ENCODE peak calls at places on chromosomes 1 and 21, in eight cellular contexts. One of them, this sample, is unnamed.

GRCh38 chr1:183022202-183023145 is 746 bp upstream of the LAMC1 start:
- DNase-seq in tibial artery: peak
- DNase-seq in HCT116: peak
- DNase-seq in anterior cingulate cortex: peak
- DNase-seq in cardiac muscle cell: peak
- DNase-seq in brain microvascular endothelial cell: peak
- DNase-seq in NCI-H1417: peak
- DNase-seq in GM04504: peak
- DNase-seq in this sample: peak

GRCh38 chr21:45981154-45981606 is 390 bp upstream of the COL6A1 start:
- DNase-seq in tibial artery: peak
- DNase-seq in NCI-H1417: peak
- DNase-seq in brain microvascular endothelial cell: peak
- DNase-seq in anterior cingulate cortex: no peak
- DNase-seq in HCT116: peak
- DNase-seq in cardiac muscle cell: peak
- DNase-seq in GM04504: peak
- DNase-seq in this sample: peak

GRCh38 chr1:92994105-92994712 is 32.9 kb upstream of the DIPK1A start:
- DNase-seq in tibial artery: peak
- DNase-seq in NCI-H1417: peak
- DNase-seq in cardiac muscle cell: peak
- DNase-seq in anterior cingulate cortex: peak
- DNase-seq in brain microvascular endothelial cell: peak
- DNase-seq in HCT116: peak
- DNase-seq in GM04504: peak
- DNase-seq in this sample: peak

GRCh38 chr1:12591267-12591938 is 26.6 kb downstream of the DHRS3 start:
- DNase-seq in brain microvascular endothelial cell: no peak
- DNase-seq in cardiac muscle cell: no peak
- DNase-seq in tibial artery: peak
- DNase-seq in anterior cingulate cortex: no peak
- DNase-seq in NCI-H1417: no peak
- DNase-seq in GM04504: no peak
- DNase-seq in HCT116: no peak
- DNase-seq in this sample: peak

GRCh38 chr1:43522776-43523480 is 7.8 kb upstream of the PTPRF start:
- DNase-seq in tibial artery: no peak
- DNase-seq in GM04504: peak
- DNase-seq in HCT116: peak
- DNase-seq in NCI-H1417: no peak
- DNase-seq in anterior cingulate cortex: no peak
- DNase-seq in brain microvascular endothelial cell: peak
- DNase-seq in cardiac muscle cell: no peak
- DNase-seq in this sample: peak

GRCh38 chr1:97903626-97904025 is 17.2 kb downstream of the DPYD start:
- DNase-seq in NCI-H1417: no peak
- DNase-seq in tibial artery: no peak
- DNase-seq in GM04504: no peak
- DNase-seq in brain microvascular endothelial cell: peak
- DNase-seq in cardiac muscle cell: no peak
- DNase-seq in anterior cingulate cortex: no peak
- DNase-seq in HCT116: no peak
- DNase-seq in this sample: no peak

GRCh38 chr1:67298762-67299161 is 8.9 kb upstream of the IL12RB2 start:
- DNase-seq in tibial artery: no peak
- DNase-seq in anterior cingulate cortex: no peak
- DNase-seq in NCI-H1417: no peak
- DNase-seq in brain microvascular endothelial cell: no peak
- DNase-seq in cardiac muscle cell: no peak
- DNase-seq in HCT116: no peak
- DNase-seq in GM04504: no peak
- DNase-seq in this sample: no peak

GRCh38 chr1:40838980-40839942 is 22.9 kb downstream of the CITED4 start:
- DNase-seq in NCI-H1417: no peak
- DNase-seq in GM04504: no peak
- DNase-seq in cardiac muscle cell: no peak
- DNase-seq in HCT116: no peak
- DNase-seq in tibial artery: no peak
- DNase-seq in anterior cingulate cortex: no peak
- DNase-seq in brain microvascular endothelial cell: no peak
- DNase-seq in this sample: no peak

GRCh38 chr1:11101347-11101746 is 1.7 kb upstream of the EXOSC10 start:
- DNase-seq in brain microvascular endothelial cell: no peak
- DNase-seq in cardiac muscle cell: no peak
- DNase-seq in GM04504: no peak
- DNase-seq in HCT116: no peak
- DNase-seq in NCI-H1417: no peak
- DNase-seq in anterior cingulate cortex: no peak
- DNase-seq in tibial artery: no peak
- DNase-seq in this sample: no peak

GRCh38 chr1:87292684-87293493 is 35.8 kb upstream of the LMO4 start:
- DNase-seq in brain microvascular endothelial cell: peak
- DNase-seq in HCT116: peak
- DNase-seq in NCI-H1417: peak
- DNase-seq in cardiac muscle cell: peak
- DNase-seq in anterior cingulate cortex: peak
- DNase-seq in tibial artery: peak
- DNase-seq in GM04504: peak
- DNase-seq in this sample: peak

GRCh38 chr21:39184050-39184980 is 1.1 kb upstream of the PSMG1 start:
- DNase-seq in GM04504: no peak
- DNase-seq in cardiac muscle cell: peak
- DNase-seq in brain microvascular endothelial cell: no peak
- DNase-seq in HCT116: no peak
- DNase-seq in tibial artery: no peak
- DNase-seq in NCI-H1417: no peak
- DNase-seq in anterior cingulate cortex: no peak
- DNase-seq in this sample: no peak

GRCh38 chr1:61641578-61642336 is 83.2 kb downstream of the TM2D1 start:
- DNase-seq in NCI-H1417: no peak
- DNase-seq in brain microvascular endothelial cell: peak
- DNase-seq in cardiac muscle cell: peak
- DNase-seq in anterior cingulate cortex: peak
- DNase-seq in tibial artery: peak
- DNase-seq in HCT116: peak
- DNase-seq in GM04504: peak
- DNase-seq in this sample: peak

GRCh38 chr1:228891134-228892034 is 156.1 kb downstream of the RHOU start:
- DNase-seq in cardiac muscle cell: no peak
- DNase-seq in brain microvascular endothelial cell: no peak
- DNase-seq in tibial artery: no peak
- DNase-seq in GM04504: peak
- DNase-seq in anterior cingulate cortex: no peak
- DNase-seq in HCT116: no peak
- DNase-seq in NCI-H1417: no peak
- DNase-seq in this sample: no peak

GRCh38 chr1:22500476-22500875 is 48.8 kb downstream of the ZBTB40 start:
- DNase-seq in GM04504: peak
- DNase-seq in brain microvascular endothelial cell: peak
- DNase-seq in NCI-H1417: peak
- DNase-seq in HCT116: peak
- DNase-seq in cardiac muscle cell: peak
- DNase-seq in tibial artery: peak
- DNase-seq in anterior cingulate cortex: no peak
- DNase-seq in this sample: peak

GRCh38 chr1:205588691-205589445 is 42.9 kb downstream of the ELK4 start:
- DNase-seq in cardiac muscle cell: peak
- DNase-seq in GM04504: peak
- DNase-seq in anterior cingulate cortex: no peak
- DNase-seq in brain microvascular endothelial cell: peak
- DNase-seq in HCT116: no peak
- DNase-seq in NCI-H1417: peak
- DNase-seq in tibial artery: no peak
- DNase-seq in this sample: no peak

GRCh38 chr1:247060771-247061170 is 17.8 kb downstream of the ZNF670 start:
- DNase-seq in anterior cingulate cortex: no peak
- DNase-seq in cardiac muscle cell: no peak
- DNase-seq in NCI-H1417: no peak
- DNase-seq in tibial artery: no peak
- DNase-seq in brain microvascular endothelial cell: no peak
- DNase-seq in HCT116: no peak
- DNase-seq in GM04504: no peak
- DNase-seq in this sample: no peak

GRCh38 chr1:71706030-71706671 is 576.2 kb downstream of the NEGR1 start:
- DNase-seq in tibial artery: no peak
- DNase-seq in cardiac muscle cell: no peak
- DNase-seq in brain microvascular endothelial cell: no peak
- DNase-seq in HCT116: no peak
- DNase-seq in GM04504: no peak
- DNase-seq in anterior cingulate cortex: no peak
- DNase-seq in NCI-H1417: no peak
- DNase-seq in this sample: no peak

GRCh38 chr1:209787551-209787950 is 3.2 kb upstream of the C1orf74 start:
- DNase-seq in GM04504: no peak
- DNase-seq in HCT116: no peak
- DNase-seq in tibial artery: no peak
- DNase-seq in anterior cingulate cortex: no peak
- DNase-seq in brain microvascular endothelial cell: no peak
- DNase-seq in cardiac muscle cell: no peak
- DNase-seq in NCI-H1417: no peak
- DNase-seq in this sample: peak

GRCh38 chr1:52659356-52659755 is 26.4 kb downstream of the SHISAL2A start:
- DNase-seq in tibial artery: no peak
- DNase-seq in anterior cingulate cortex: no peak
- DNase-seq in GM04504: no peak
- DNase-seq in cardiac muscle cell: no peak
- DNase-seq in brain microvascular endothelial cell: no peak
- DNase-seq in HCT116: peak
- DNase-seq in NCI-H1417: no peak
- DNase-seq in this sample: no peak

GRCh38 chr1:21129407-21129806 is 47.3 kb downstream of the EIF4G3 start:
- DNase-seq in cardiac muscle cell: no peak
- DNase-seq in anterior cingulate cortex: no peak
- DNase-seq in NCI-H1417: no peak
- DNase-seq in GM04504: no peak
- DNase-seq in tibial artery: no peak
- DNase-seq in brain microvascular endothelial cell: no peak
- DNase-seq in HCT116: no peak
- DNase-seq in this sample: no peak

GRCh38 chr1:47793563-47793962 is 203.6 kb downstream of the TRABD2B start:
- DNase-seq in cardiac muscle cell: no peak
- DNase-seq in HCT116: no peak
- DNase-seq in brain microvascular endothelial cell: no peak
- DNase-seq in NCI-H1417: no peak
- DNase-seq in tibial artery: no peak
- DNase-seq in GM04504: no peak
- DNase-seq in anterior cingulate cortex: no peak
- DNase-seq in this sample: no peak

GRCh38 chr1:90823686-90824085 is 106.6 kb upstream of the BARHL2 start:
- DNase-seq in cardiac muscle cell: no peak
- DNase-seq in brain microvascular endothelial cell: no peak
- DNase-seq in HCT116: no peak
- DNase-seq in anterior cingulate cortex: no peak
- DNase-seq in tibial artery: no peak
- DNase-seq in GM04504: no peak
- DNase-seq in NCI-H1417: no peak
- DNase-seq in this sample: no peak

GRCh38 chr1:238451006-238451405 is 560.3 kb upstream of the ZP4 start:
- DNase-seq in anterior cingulate cortex: no peak
- DNase-seq in tibial artery: no peak
- DNase-seq in HCT116: no peak
- DNase-seq in NCI-H1417: no peak
- DNase-seq in GM04504: no peak
- DNase-seq in brain microvascular endothelial cell: no peak
- DNase-seq in cardiac muscle cell: no peak
- DNase-seq in this sample: no peak

GRCh38 chr1:244302889-244303609 is 148.7 kb downstream of the ADSS2 start:
- DNase-seq in NCI-H1417: no peak
- DNase-seq in anterior cingulate cortex: no peak
- DNase-seq in cardiac muscle cell: no peak
- DNase-seq in HCT116: peak
- DNase-seq in brain microvascular endothelial cell: peak
- DNase-seq in tibial artery: no peak
- DNase-seq in GM04504: no peak
- DNase-seq in this sample: peak

This sample was measured in mucosa of gallbladder.